ENCODE peak calls at places on chromosomes 6 and 20, in seven cellular contexts. One of them, this sample, is unnamed.

GRCh38 chr20:1971893-1972586 is 21.8 kb downstream of the PDYN start:
- DNase-seq in endodermal cell: no peak
- DNase-seq in OCI-LY7: no peak
- DNase-seq in B cell: no peak
- DNase-seq in testis: no peak
- DNase-seq in GM20000: no peak
- DNase-seq in progenitor cell of endocrine pancreas: no peak
- DNase-seq in this sample: no peak

GRCh38 chr20:63326314-63327228 is 33.6 kb downstream of the COL20A1 start:
- DNase-seq in endodermal cell: no peak
- DNase-seq in OCI-LY7: peak; percentile 48
- DNase-seq in B cell: no peak
- DNase-seq in testis: peak; percentile 26
- DNase-seq in GM20000: no peak
- DNase-seq in progenitor cell of endocrine pancreas: no peak
- DNase-seq in this sample: peak; percentile 9

GRCh38 chr6:149170564-149171452 is 146.7 kb upstream of the TAB2 start:
- DNase-seq in endodermal cell: no peak
- DNase-seq in OCI-LY7: no peak
- DNase-seq in B cell: no peak
- DNase-seq in testis: no peak
- DNase-seq in GM20000: no peak
- DNase-seq in progenitor cell of endocrine pancreas: no peak
- DNase-seq in this sample: no peak

GRCh38 chr6:133340557-133340956 is 99.4 kb downstream of the EYA4 start:
- DNase-seq in endodermal cell: no peak
- DNase-seq in OCI-LY7: no peak
- DNase-seq in B cell: no peak
- DNase-seq in testis: no peak
- DNase-seq in GM20000: no peak
- DNase-seq in progenitor cell of endocrine pancreas: no peak
- DNase-seq in this sample: no peak

GRCh38 chr6:79544939-79545450 is 7.8 kb upstream of the LCA5 start:
- DNase-seq in endodermal cell: peak; percentile 93
- DNase-seq in OCI-LY7: peak; percentile 39
- DNase-seq in B cell: peak; percentile 28
- DNase-seq in testis: peak; percentile 81
- DNase-seq in GM20000: peak; percentile 74
- DNase-seq in progenitor cell of endocrine pancreas: peak; percentile 24
- DNase-seq in this sample: peak; percentile 66

GRCh38 chr6:150723857-150724256 is 124.2 kb downstream of the PLEKHG1 start:
- DNase-seq in endodermal cell: no peak
- DNase-seq in OCI-LY7: no peak
- DNase-seq in B cell: no peak
- DNase-seq in testis: no peak
- DNase-seq in GM20000: no peak
- DNase-seq in progenitor cell of endocrine pancreas: no peak
- DNase-seq in this sample: no peak

GRCh38 chr6:64520050-64520449 is 884.4 kb downstream of the PHF3 start:
- DNase-seq in endodermal cell: no peak
- DNase-seq in OCI-LY7: no peak
- DNase-seq in B cell: no peak
- DNase-seq in testis: no peak
- DNase-seq in GM20000: peak; percentile 10
- DNase-seq in progenitor cell of endocrine pancreas: no peak
- DNase-seq in this sample: no peak

GRCh38 chr6:129601323-129601722 is 108.7 kb downstream of the ARHGAP18 start:
- DNase-seq in endodermal cell: no peak
- DNase-seq in OCI-LY7: no peak
- DNase-seq in B cell: no peak
- DNase-seq in testis: no peak
- DNase-seq in GM20000: no peak
- DNase-seq in progenitor cell of endocrine pancreas: no peak
- DNase-seq in this sample: no peak

GRCh38 chr6:100454571-100455229 is 10.0 kb downstream of the SIM1 start:
- DNase-seq in endodermal cell: no peak
- DNase-seq in OCI-LY7: no peak
- DNase-seq in B cell: no peak
- DNase-seq in testis: no peak
- DNase-seq in GM20000: no peak
- DNase-seq in progenitor cell of endocrine pancreas: no peak
- DNase-seq in this sample: no peak

GRCh38 chr20:25247100-25247665 is 702 bp upstream of the PYGB start:
- DNase-seq in endodermal cell: peak; percentile 89
- DNase-seq in OCI-LY7: peak; percentile 6
- DNase-seq in B cell: peak; percentile 55
- DNase-seq in testis: peak; percentile 76
- DNase-seq in GM20000: peak; percentile 38
- DNase-seq in progenitor cell of endocrine pancreas: peak; percentile 25
- DNase-seq in this sample: peak; percentile 71

GRCh38 chr20:59776626-59777320 is 156.7 kb downstream of the SYCP2 start:
- DNase-seq in endodermal cell: peak; percentile 16
- DNase-seq in OCI-LY7: no peak
- DNase-seq in B cell: no peak
- DNase-seq in testis: no peak
- DNase-seq in GM20000: no peak
- DNase-seq in progenitor cell of endocrine pancreas: no peak
- DNase-seq in this sample: no peak

GRCh38 chr20:19819149-19819548 is 61.1 kb downstream of the RIN2 start:
- DNase-seq in endodermal cell: no peak
- DNase-seq in OCI-LY7: no peak
- DNase-seq in B cell: no peak
- DNase-seq in testis: no peak
- DNase-seq in GM20000: no peak
- DNase-seq in progenitor cell of endocrine pancreas: no peak
- DNase-seq in this sample: no peak

GRCh38 chr6:144811140-144811539 is 526.0 kb downstream of the UTRN start:
- DNase-seq in endodermal cell: no peak
- DNase-seq in OCI-LY7: no peak
- DNase-seq in B cell: no peak
- DNase-seq in testis: no peak
- DNase-seq in GM20000: no peak
- DNase-seq in progenitor cell of endocrine pancreas: no peak
- DNase-seq in this sample: no peak

GRCh38 chr6:28569748-28570147 is 44.1 kb downstream of the GPX5 start:
- DNase-seq in endodermal cell: no peak
- DNase-seq in OCI-LY7: no peak
- DNase-seq in B cell: no peak
- DNase-seq in testis: no peak
- DNase-seq in GM20000: no peak
- DNase-seq in progenitor cell of endocrine pancreas: no peak
- DNase-seq in this sample: no peak

GRCh38 chr20:326645-327031 is 1.3 kb downstream of the SOX12 start:
- DNase-seq in endodermal cell: peak; percentile 83
- DNase-seq in OCI-LY7: peak; percentile 63
- DNase-seq in B cell: peak; percentile 44
- DNase-seq in testis: no peak
- DNase-seq in GM20000: no peak
- DNase-seq in progenitor cell of endocrine pancreas: peak; percentile 47
- DNase-seq in this sample: peak; percentile 63

GRCh38 chr20:36847009-36847709 is 28.8 kb upstream of the TLDC2 start:
- DNase-seq in endodermal cell: peak; percentile 77
- DNase-seq in OCI-LY7: no peak
- DNase-seq in B cell: no peak
- DNase-seq in testis: peak; percentile 92
- DNase-seq in GM20000: no peak
- DNase-seq in progenitor cell of endocrine pancreas: no peak
- DNase-seq in this sample: no peak

GRCh38 chr6:56595490-56596122 is 47.1 kb downstream of the DST start:
- DNase-seq in endodermal cell: peak; percentile 76
- DNase-seq in OCI-LY7: peak; percentile 73
- DNase-seq in B cell: peak; percentile 6
- DNase-seq in testis: peak; percentile 50
- DNase-seq in GM20000: peak; percentile 50
- DNase-seq in progenitor cell of endocrine pancreas: no peak
- DNase-seq in this sample: peak; percentile 30

DNA sequence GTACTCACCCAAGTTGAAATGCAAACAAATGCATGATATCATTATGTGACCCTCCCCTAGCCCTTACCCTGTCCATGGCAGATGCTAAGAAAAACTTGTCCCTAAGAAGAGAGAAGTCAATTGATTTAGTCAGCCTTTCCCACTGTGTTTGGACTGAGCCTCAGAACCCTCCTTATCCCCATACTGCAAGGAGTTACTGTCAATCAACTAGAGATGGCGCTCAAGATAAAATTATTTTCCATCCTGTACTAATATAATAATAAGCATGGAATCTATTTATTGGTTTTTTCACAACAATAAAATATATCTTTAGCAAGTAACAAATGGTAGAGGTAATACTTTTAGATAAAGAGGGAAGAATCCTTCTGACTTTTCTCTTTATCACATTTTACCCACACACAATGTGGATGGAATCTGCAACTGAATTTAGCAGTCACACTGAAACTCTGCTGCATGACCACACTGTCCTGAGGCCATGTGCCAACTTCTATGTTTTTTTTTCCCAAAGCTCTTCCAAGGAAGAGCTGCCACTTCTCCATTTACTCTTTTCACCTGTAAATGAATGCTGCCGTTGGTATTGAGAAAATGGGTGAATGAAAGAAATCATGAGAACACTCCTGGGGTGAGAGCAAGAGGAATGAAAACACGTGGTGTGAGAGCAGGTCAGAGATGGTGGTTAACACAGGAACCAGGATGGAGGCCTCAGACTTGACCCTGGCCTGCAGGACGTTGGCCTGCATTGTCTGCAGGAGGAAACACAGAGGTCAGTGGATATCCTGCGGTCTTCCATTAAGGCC is 10.5 kb downstream of the NT5E start:
- DNase-seq in endodermal cell: peak; percentile 36
- DNase-seq in OCI-LY7: no peak
- DNase-seq in B cell: no peak
- DNase-seq in testis: no peak
- DNase-seq in GM20000: no peak
- DNase-seq in progenitor cell of endocrine pancreas: no peak
- DNase-seq in this sample: no peak
- TF ChIP-seq CTCF in endodermal cell: no peak
- TF ChIP-seq CTCF in OCI-LY7: peak; percentile 25
- TF ChIP-seq CTCF in B cell: no peak
- TF ChIP-seq CTCF in testis: no peak
- TF ChIP-seq CTCF in GM20000: no peak
- TF ChIP-seq CTCF in progenitor cell of endocrine pancreas: no peak
- TF ChIP-seq CTCF in this sample: no peak

DNA sequence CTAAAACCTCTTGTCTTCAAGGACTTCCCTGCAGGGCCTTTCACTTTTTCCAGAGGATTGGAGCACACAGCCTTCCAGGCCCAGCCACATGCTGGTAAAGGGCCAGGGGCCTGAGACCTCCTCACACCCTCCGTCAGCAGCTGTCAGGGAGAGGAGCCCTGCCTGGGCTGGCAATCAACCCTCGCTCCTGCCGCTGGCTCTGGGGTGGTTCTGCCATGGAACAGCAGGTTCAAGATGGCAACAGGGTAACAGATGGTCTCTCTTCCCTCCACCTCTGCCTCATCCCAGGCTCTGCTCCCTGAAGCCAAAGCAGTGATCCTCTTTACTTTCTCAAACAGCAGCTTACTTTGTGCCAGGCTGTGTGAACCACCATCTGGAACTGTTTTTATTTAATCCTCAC is 23.8 kb downstream of the PCNA start:
- DNase-seq in endodermal cell: no peak
- DNase-seq in OCI-LY7: no peak
- DNase-seq in B cell: no peak
- DNase-seq in testis: no peak
- DNase-seq in GM20000: no peak
- DNase-seq in progenitor cell of endocrine pancreas: no peak
- DNase-seq in this sample: peak; percentile 30
- TF ChIP-seq CTCF in endodermal cell: no peak
- TF ChIP-seq CTCF in OCI-LY7: no peak
- TF ChIP-seq CTCF in B cell: no peak
- TF ChIP-seq CTCF in testis: no peak
- TF ChIP-seq CTCF in GM20000: no peak
- TF ChIP-seq CTCF in progenitor cell of endocrine pancreas: no peak
- TF ChIP-seq CTCF in this sample: no peak

DNA sequence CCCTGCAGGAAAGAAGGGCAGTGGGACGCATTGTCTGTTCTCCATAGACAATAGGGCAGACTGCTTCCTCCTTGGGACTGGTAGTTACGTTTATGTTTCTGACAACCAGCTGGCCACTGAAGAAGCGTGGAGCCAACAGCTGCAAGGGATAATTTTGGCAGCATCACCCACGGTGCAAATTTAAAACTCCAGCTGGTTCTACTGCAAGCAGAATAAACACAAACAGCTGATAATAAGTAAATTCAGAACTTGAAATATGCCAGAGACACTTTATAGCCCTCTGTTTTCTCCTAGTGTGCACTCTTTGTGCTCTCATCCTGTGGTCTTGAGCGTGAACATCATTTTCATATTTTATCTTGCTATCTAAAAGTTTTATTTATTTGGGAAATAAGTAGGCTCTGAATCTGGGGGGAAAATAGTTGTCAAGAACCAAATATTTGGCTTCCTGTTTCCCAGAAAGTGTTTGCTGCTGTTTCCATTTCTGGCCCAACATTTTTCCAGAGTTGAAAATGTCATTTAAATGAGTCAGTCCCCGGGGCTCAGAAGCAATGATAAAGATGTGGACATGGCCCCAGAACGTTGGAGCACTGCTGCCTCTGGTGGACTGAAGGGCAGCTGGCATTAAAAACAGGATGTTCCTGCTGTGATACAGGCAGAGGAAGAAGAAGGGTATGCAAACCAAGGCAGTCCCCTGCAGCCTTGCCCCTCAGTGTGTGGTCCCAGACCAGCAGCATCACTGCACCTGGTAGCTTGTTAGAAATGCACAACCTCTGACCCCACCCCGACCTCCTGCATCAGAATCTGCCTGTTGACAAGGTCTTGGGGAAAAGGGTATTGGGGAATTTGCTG is 12.5 kb upstream of the THBD start:
- DNase-seq in endodermal cell: peak; percentile 75
- DNase-seq in OCI-LY7: peak; percentile 6
- DNase-seq in B cell: no peak
- DNase-seq in testis: peak; percentile 67
- DNase-seq in GM20000: no peak
- DNase-seq in progenitor cell of endocrine pancreas: no peak
- DNase-seq in this sample: no peak
- TF ChIP-seq CTCF in endodermal cell: peak; percentile 77
- TF ChIP-seq CTCF in OCI-LY7: peak; percentile 42
- TF ChIP-seq CTCF in B cell: no peak
- TF ChIP-seq CTCF in testis: peak; percentile 14
- TF ChIP-seq CTCF in GM20000: no peak
- TF ChIP-seq CTCF in progenitor cell of endocrine pancreas: peak; percentile 40
- TF ChIP-seq CTCF in this sample: no peak

DNA sequence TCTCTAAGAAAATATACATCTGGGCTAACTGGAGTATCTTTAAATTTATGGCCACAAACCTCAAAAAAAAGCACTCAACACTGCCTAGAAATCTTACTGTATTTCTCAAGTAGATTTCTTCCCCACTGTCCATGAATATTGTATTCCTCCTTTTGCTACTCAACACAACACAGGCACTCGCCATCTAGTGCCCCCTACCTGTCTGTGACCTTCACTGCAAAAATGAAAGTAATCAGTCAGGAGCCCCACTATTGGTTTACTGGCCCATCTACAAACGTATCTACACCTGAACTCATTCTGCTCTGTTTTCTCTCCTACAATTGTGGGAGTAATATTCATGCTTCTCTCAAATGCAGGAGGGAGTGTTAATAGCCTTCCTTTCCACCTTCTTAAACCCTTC is 58.3 kb downstream of the LY86 start:
- DNase-seq in endodermal cell: peak; percentile 52
- DNase-seq in OCI-LY7: peak; percentile 11
- DNase-seq in B cell: no peak
- DNase-seq in testis: no peak
- DNase-seq in GM20000: no peak
- DNase-seq in progenitor cell of endocrine pancreas: no peak
- DNase-seq in this sample: no peak
- TF ChIP-seq CTCF in endodermal cell: peak; percentile 42
- TF ChIP-seq CTCF in OCI-LY7: peak; percentile 66
- TF ChIP-seq CTCF in B cell: peak; percentile 29
- TF ChIP-seq CTCF in testis: no peak
- TF ChIP-seq CTCF in GM20000: no peak
- TF ChIP-seq CTCF in progenitor cell of endocrine pancreas: no peak
- TF ChIP-seq CTCF in this sample: no peak

This sample was measured in glutamatergic neuron.